ENCODE peak calls at places on chromosomes 2 and 18, in ten cellular contexts. N is GM23338; J is heart right ventricle; L is right cardiac atrium; Z is neural progenitor cell; H is GM12865; X is effector memory CD4-positive, alpha-beta T cell; O is SK-N-SH; I is endodermal cell; F is astrocyte of the spinal cord. T is an unnamed sample.

GRCh38 chr18:45997689-45998088 is 30.6 kb upstream of the EPG5 start:
- DNase-seq in N (peak), J (no peak), L (no peak), Z (no peak), H (no peak), X (no peak), O (no peak), I (no peak), F (no peak), T (no peak)

GRCh38 chr18:616380-616995 is 19.7 kb downstream of the CLUL1 start:
- DNase-seq in N (peak), J (no peak), L (no peak), Z (peak), H (peak), X (no peak), O (peak), I (no peak), F (peak), T (no peak)

GRCh38 chr2:221569342-221570278 is 2.5 kb downstream of the EPHA4 start:
- DNase-seq in N (peak), J (no peak), L (peak), Z (peak), H (no peak), X (no peak), O (no peak), I (peak), F (no peak), T (no peak)

GRCh38 chr18:59877366-59877765 is 22.4 kb upstream of the PMAIP1 start:
- DNase-seq in N (no peak), J (no peak), L (no peak), Z (no peak), H (no peak), X (no peak), O (no peak), I (no peak), F (no peak), T (no peak)

GRCh38 chr2:222993920-222994650 is 57.9 kb upstream of the KCNE4 start:
- DNase-seq in N (no peak), J (peak), L (peak), Z (no peak), H (no peak), X (no peak), O (peak), I (no peak), F (peak), T (no peak)

GRCh38 chr2:239188536-239188935 is 212.3 kb downstream of the HDAC4 start:
- DNase-seq in N (no peak), J (no peak), L (no peak), Z (no peak), H (no peak), X (no peak), O (no peak), I (peak), F (no peak), T (no peak)

GRCh38 chr2:240236217-240237111 is 96.0 kb upstream of the OTOS start:
- DNase-seq in N (no peak), J (peak), L (peak), Z (peak), H (no peak), X (no peak), O (peak), I (peak), F (no peak), T (no peak)

GRCh38 chr18:56019156-56019555 is 431.2 kb upstream of the TCF4 start:
- DNase-seq in N (no peak), J (no peak), L (no peak), Z (no peak), H (no peak), X (no peak), O (no peak), I (no peak), F (no peak), T (no peak)

DNA sequence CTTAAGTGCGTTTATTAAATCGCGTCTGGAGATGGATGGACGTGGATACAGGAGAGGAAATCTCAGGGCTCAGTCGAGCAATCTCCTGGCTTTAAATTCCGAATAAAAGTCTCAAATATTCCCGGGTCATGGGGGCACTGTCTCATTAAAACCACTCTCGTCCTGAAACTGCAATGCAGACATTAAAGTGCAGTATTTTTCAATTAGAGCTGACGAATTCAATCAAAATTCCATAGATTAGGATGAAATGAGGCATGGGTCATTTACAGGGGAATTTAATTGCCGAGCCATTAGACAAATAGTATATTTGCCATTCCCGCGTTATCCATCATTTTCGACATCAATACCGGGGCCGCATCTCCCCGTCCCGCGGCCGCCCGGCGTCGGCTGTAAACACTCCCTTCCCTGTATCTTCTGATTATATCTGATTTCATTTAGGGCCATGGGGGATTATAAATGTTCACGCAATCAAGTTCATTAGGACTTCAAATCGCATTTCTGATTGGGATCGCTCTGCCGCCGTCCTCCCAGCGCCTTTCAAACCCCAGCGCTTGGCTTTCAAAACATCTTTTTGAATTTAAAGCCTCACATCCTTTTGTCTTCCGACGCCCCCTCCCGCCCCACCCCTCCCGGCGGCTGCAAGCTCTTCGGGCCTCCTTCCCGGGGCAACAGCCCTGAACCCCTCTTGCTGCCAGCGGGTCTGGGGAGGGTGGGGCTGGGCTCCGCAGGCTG is 10.9 kb upstream of the GBX2 start:
- DNase-seq in N (peak), J (no peak), L (no peak), Z (peak), H (no peak), X (no peak), O (peak), I (peak), F (no peak), T (no peak)
- H3K4me3 ChIP-seq in N (peak), J (peak), L (no peak), Z (peak), H (no peak), X (no peak), O (peak), I (peak), F (peak), T (no peak)

GRCh38 chr2:53784431-53784830 is 2.3 kb downstream of the ASB3 start:
- DNase-seq in N (no peak), J (no peak), L (no peak), Z (no peak), H (no peak), X (no peak), O (no peak), I (no peak), F (no peak), T (no peak)
- H3K4me3 ChIP-seq in N (peak), J (no peak), L (no peak), Z (peak), H (no peak), X (no peak), O (no peak), I (peak), F (no peak), T (peak)

GRCh38 chr18:79677221-79677620 is 2.4 kb upstream of the CTDP1 start:
- DNase-seq in N (no peak), J (no peak), L (no peak), Z (no peak), H (no peak), X (no peak), O (no peak), I (no peak), F (no peak), T (no peak)

GRCh38 chr18:79678665-79679551 is 695 bp upstream of the CTDP1 start:
- DNase-seq in N (peak), J (peak), L (peak), Z (peak), H (peak), X (peak), O (peak), I (peak), F (peak), T (peak)

GRCh38 chr18:79679552-79680099 is at the start of gene CTDP1:
- DNase-seq in N (peak), J (peak), L (peak), Z (peak), H (peak), X (peak), O (peak), I (peak), F (peak), T (no peak)

GRCh38 chr18:79680100-79680879 is 687 bp downstream of the CTDP1 start:
- DNase-seq in N (peak), J (peak), L (peak), Z (peak), H (peak), X (peak), O (peak), I (peak), F (peak), T (no peak)

GRCh38 chr18:79677840-79678239 is 1.8 kb upstream of the CTDP1 start:
- DNase-seq in N (no peak), J (no peak), L (no peak), Z (no peak), H (no peak), X (no peak), O (no peak), I (no peak), F (no peak), T (no peak)
- H3K4me3 ChIP-seq in N (peak), J (peak), L (no peak), Z (peak), H (peak), X (no peak), O (peak), I (peak), F (no peak), T (no peak)

GRCh38 chr18:3623769-3624545 is 174.0 kb downstream of the TGIF1 start:
- DNase-seq in N (peak), J (peak), L (peak), Z (peak), H (no peak), X (no peak), O (peak), I (peak), F (peak), T (no peak)
- H3K4me3 ChIP-seq in N (peak), J (peak), L (no peak), Z (no peak), H (no peak), X (no peak), O (peak), I (no peak), F (no peak), T (no peak)

GRCh38 chr18:8706981-8707940 is 1.9 kb downstream of the MTCL1 start:
- DNase-seq in N (peak), J (peak), L (peak), Z (peak), H (no peak), X (no peak), O (peak), I (peak), F (peak), T (no peak)
- H3K4me3 ChIP-seq in N (peak), J (peak), L (peak), Z (peak), H (no peak), X (peak), O (peak), I (peak), F (peak), T (no peak)